ENCODE peak calls at places on chromosomes 3 and 15, in eight cellular contexts. One of them, this sample, is unnamed.

GRCh38 chr15:56913241-56913640 is 5.2 kb upstream of the TCF12 start:
- DNase-seq in stimulated activated CD4-positive, alpha-beta T cell treated with anti-CD3 and anti-CD28 coated beads, TNF-alpha, amount 100 ng/mL, for 1 hour: no peak
- DNase-seq in myocyte: no peak
- DNase-seq in A172: no peak
- DNase-seq in brain microvascular endothelial cell: no peak
- DNase-seq in anterior cingulate cortex: no peak
- DNase-seq in left ventricle myocardium inferior: no peak
- DNase-seq in cardiac fibroblast: peak
- DNase-seq in this sample: no peak

GRCh38 chr3:71438004-71438685 is 145.4 kb downstream of the FOXP1 start:
- DNase-seq in stimulated activated CD4-positive, alpha-beta T cell treated with anti-CD3 and anti-CD28 coated beads, TNF-alpha, amount 100 ng/mL, for 1 hour: no peak
- DNase-seq in myocyte: no peak
- DNase-seq in A172: no peak
- DNase-seq in brain microvascular endothelial cell: no peak
- DNase-seq in anterior cingulate cortex: no peak
- DNase-seq in left ventricle myocardium inferior: no peak
- DNase-seq in cardiac fibroblast: no peak
- DNase-seq in this sample: no peak

GRCh38 chr15:91530951-91531582 is 322.4 kb upstream of the SLCO3A1 start:
- DNase-seq in stimulated activated CD4-positive, alpha-beta T cell treated with anti-CD3 and anti-CD28 coated beads, TNF-alpha, amount 100 ng/mL, for 1 hour: no peak
- DNase-seq in myocyte: no peak
- DNase-seq in A172: no peak
- DNase-seq in brain microvascular endothelial cell: no peak
- DNase-seq in anterior cingulate cortex: no peak
- DNase-seq in left ventricle myocardium inferior: no peak
- DNase-seq in cardiac fibroblast: no peak
- DNase-seq in this sample: no peak

GRCh38 chr3:53036063-53036619 is 9.7 kb downstream of the SFMBT1 start:
- DNase-seq in stimulated activated CD4-positive, alpha-beta T cell treated with anti-CD3 and anti-CD28 coated beads, TNF-alpha, amount 100 ng/mL, for 1 hour: no peak
- DNase-seq in myocyte: no peak
- DNase-seq in A172: no peak
- DNase-seq in brain microvascular endothelial cell: no peak
- DNase-seq in anterior cingulate cortex: no peak
- DNase-seq in left ventricle myocardium inferior: no peak
- DNase-seq in cardiac fibroblast: no peak
- DNase-seq in this sample: no peak

GRCh38 chr3:15356186-15356585 is 23.8 kb upstream of the SH3BP5 start:
- DNase-seq in stimulated activated CD4-positive, alpha-beta T cell treated with anti-CD3 and anti-CD28 coated beads, TNF-alpha, amount 100 ng/mL, for 1 hour: no peak
- DNase-seq in myocyte: peak
- DNase-seq in A172: no peak
- DNase-seq in brain microvascular endothelial cell: peak
- DNase-seq in anterior cingulate cortex: no peak
- DNase-seq in left ventricle myocardium inferior: no peak
- DNase-seq in cardiac fibroblast: no peak
- DNase-seq in this sample: no peak

GRCh38 chr15:90358124-90359033 is 6.3 kb downstream of the ZNF774 start:
- DNase-seq in stimulated activated CD4-positive, alpha-beta T cell treated with anti-CD3 and anti-CD28 coated beads, TNF-alpha, amount 100 ng/mL, for 1 hour: no peak
- DNase-seq in myocyte: no peak
- DNase-seq in A172: peak
- DNase-seq in brain microvascular endothelial cell: peak
- DNase-seq in anterior cingulate cortex: no peak
- DNase-seq in left ventricle myocardium inferior: no peak
- DNase-seq in cardiac fibroblast: peak
- DNase-seq in this sample: no peak

GRCh38 chr3:188153498-188153948 is 434 bp upstream of the LPP start:
- DNase-seq in stimulated activated CD4-positive, alpha-beta T cell treated with anti-CD3 and anti-CD28 coated beads, TNF-alpha, amount 100 ng/mL, for 1 hour: no peak
- DNase-seq in myocyte: peak
- DNase-seq in A172: peak
- DNase-seq in brain microvascular endothelial cell: peak
- DNase-seq in anterior cingulate cortex: no peak
- DNase-seq in left ventricle myocardium inferior: peak
- DNase-seq in cardiac fibroblast: peak
- DNase-seq in this sample: peak

GRCh38 chr15:40146037-40146436 is 14.8 kb upstream of the BUB1B start:
- DNase-seq in stimulated activated CD4-positive, alpha-beta T cell treated with anti-CD3 and anti-CD28 coated beads, TNF-alpha, amount 100 ng/mL, for 1 hour: no peak
- DNase-seq in myocyte: no peak
- DNase-seq in A172: peak
- DNase-seq in brain microvascular endothelial cell: peak
- DNase-seq in anterior cingulate cortex: no peak
- DNase-seq in left ventricle myocardium inferior: no peak
- DNase-seq in cardiac fibroblast: peak
- DNase-seq in this sample: no peak

GRCh38 chr15:45790325-45790943 is 155.6 kb downstream of the SQOR start:
- DNase-seq in stimulated activated CD4-positive, alpha-beta T cell treated with anti-CD3 and anti-CD28 coated beads, TNF-alpha, amount 100 ng/mL, for 1 hour: no peak
- DNase-seq in myocyte: peak
- DNase-seq in A172: peak
- DNase-seq in brain microvascular endothelial cell: peak
- DNase-seq in anterior cingulate cortex: no peak
- DNase-seq in left ventricle myocardium inferior: peak
- DNase-seq in cardiac fibroblast: peak
- DNase-seq in this sample: peak

GRCh38 chr3:105791919-105792786 is 76.7 kb downstream of the CBLB start:
- DNase-seq in stimulated activated CD4-positive, alpha-beta T cell treated with anti-CD3 and anti-CD28 coated beads, TNF-alpha, amount 100 ng/mL, for 1 hour: no peak
- DNase-seq in myocyte: peak
- DNase-seq in A172: peak
- DNase-seq in brain microvascular endothelial cell: peak
- DNase-seq in anterior cingulate cortex: no peak
- DNase-seq in left ventricle myocardium inferior: peak
- DNase-seq in cardiac fibroblast: peak
- DNase-seq in this sample: no peak

GRCh38 chr15:66919421-66919820 is 146.0 kb upstream of the SMAD3 start:
- DNase-seq in stimulated activated CD4-positive, alpha-beta T cell treated with anti-CD3 and anti-CD28 coated beads, TNF-alpha, amount 100 ng/mL, for 1 hour: no peak
- DNase-seq in myocyte: no peak
- DNase-seq in A172: no peak
- DNase-seq in brain microvascular endothelial cell: no peak
- DNase-seq in anterior cingulate cortex: no peak
- DNase-seq in left ventricle myocardium inferior: no peak
- DNase-seq in cardiac fibroblast: no peak
- DNase-seq in this sample: no peak

GRCh38 chr15:70703066-70703465 is 60.3 kb downstream of the UACA start:
- DNase-seq in stimulated activated CD4-positive, alpha-beta T cell treated with anti-CD3 and anti-CD28 coated beads, TNF-alpha, amount 100 ng/mL, for 1 hour: no peak
- DNase-seq in myocyte: no peak
- DNase-seq in A172: no peak
- DNase-seq in brain microvascular endothelial cell: no peak
- DNase-seq in anterior cingulate cortex: no peak
- DNase-seq in left ventricle myocardium inferior: no peak
- DNase-seq in cardiac fibroblast: no peak
- DNase-seq in this sample: no peak

GRCh38 chr3:127688416-127689265 is 15.9 kb downstream of the ABTB1 start:
- DNase-seq in stimulated activated CD4-positive, alpha-beta T cell treated with anti-CD3 and anti-CD28 coated beads, TNF-alpha, amount 100 ng/mL, for 1 hour: no peak
- DNase-seq in myocyte: peak
- DNase-seq in A172: peak
- DNase-seq in brain microvascular endothelial cell: peak
- DNase-seq in anterior cingulate cortex: no peak
- DNase-seq in left ventricle myocardium inferior: peak
- DNase-seq in cardiac fibroblast: peak
- DNase-seq in this sample: peak

GRCh38 chr15:52078876-52079700 is 33.5 kb downstream of the BCL2L10 start:
- DNase-seq in stimulated activated CD4-positive, alpha-beta T cell treated with anti-CD3 and anti-CD28 coated beads, TNF-alpha, amount 100 ng/mL, for 1 hour: peak
- DNase-seq in myocyte: peak
- DNase-seq in A172: peak
- DNase-seq in brain microvascular endothelial cell: peak
- DNase-seq in anterior cingulate cortex: peak
- DNase-seq in left ventricle myocardium inferior: peak
- DNase-seq in cardiac fibroblast: peak
- DNase-seq in this sample: peak

GRCh38 chr15:95684693-95685115 is 645.8 kb upstream of the NR2F2 start:
- DNase-seq in stimulated activated CD4-positive, alpha-beta T cell treated with anti-CD3 and anti-CD28 coated beads, TNF-alpha, amount 100 ng/mL, for 1 hour: no peak
- DNase-seq in myocyte: peak
- DNase-seq in A172: peak
- DNase-seq in brain microvascular endothelial cell: peak
- DNase-seq in anterior cingulate cortex: no peak
- DNase-seq in left ventricle myocardium inferior: no peak
- DNase-seq in cardiac fibroblast: peak
- DNase-seq in this sample: no peak

GRCh38 chr3:54146383-54147239 is 24.3 kb downstream of the CACNA2D3 start:
- DNase-seq in stimulated activated CD4-positive, alpha-beta T cell treated with anti-CD3 and anti-CD28 coated beads, TNF-alpha, amount 100 ng/mL, for 1 hour: no peak
- DNase-seq in myocyte: no peak
- DNase-seq in A172: peak
- DNase-seq in brain microvascular endothelial cell: peak
- DNase-seq in anterior cingulate cortex: peak
- DNase-seq in left ventricle myocardium inferior: peak
- DNase-seq in cardiac fibroblast: peak
- DNase-seq in this sample: peak

GRCh38 chr3:99669879-99670555 is 31.6 kb downstream of the COL8A1 start:
- DNase-seq in stimulated activated CD4-positive, alpha-beta T cell treated with anti-CD3 and anti-CD28 coated beads, TNF-alpha, amount 100 ng/mL, for 1 hour: no peak
- DNase-seq in myocyte: no peak
- DNase-seq in A172: no peak
- DNase-seq in brain microvascular endothelial cell: no peak
- DNase-seq in anterior cingulate cortex: no peak
- DNase-seq in left ventricle myocardium inferior: no peak
- DNase-seq in cardiac fibroblast: no peak
- DNase-seq in this sample: no peak

GRCh38 chr3:174206607-174207192 is 652.4 kb upstream of the NAALADL2 start:
- DNase-seq in stimulated activated CD4-positive, alpha-beta T cell treated with anti-CD3 and anti-CD28 coated beads, TNF-alpha, amount 100 ng/mL, for 1 hour: no peak
- DNase-seq in myocyte: peak
- DNase-seq in A172: no peak
- DNase-seq in brain microvascular endothelial cell: no peak
- DNase-seq in anterior cingulate cortex: no peak
- DNase-seq in left ventricle myocardium inferior: no peak
- DNase-seq in cardiac fibroblast: peak
- DNase-seq in this sample: no peak

GRCh38 chr3:160450846-160451245 is 1.3 kb upstream of the TRIM59 start:
- DNase-seq in stimulated activated CD4-positive, alpha-beta T cell treated with anti-CD3 and anti-CD28 coated beads, TNF-alpha, amount 100 ng/mL, for 1 hour: no peak
- DNase-seq in myocyte: peak
- DNase-seq in A172: peak
- DNase-seq in brain microvascular endothelial cell: peak
- DNase-seq in anterior cingulate cortex: no peak
- DNase-seq in left ventricle myocardium inferior: no peak
- DNase-seq in cardiac fibroblast: peak
- DNase-seq in this sample: no peak

GRCh38 chr3:162285252-162285651 is 788.6 kb downstream of the OTOL1 start:
- DNase-seq in stimulated activated CD4-positive, alpha-beta T cell treated with anti-CD3 and anti-CD28 coated beads, TNF-alpha, amount 100 ng/mL, for 1 hour: no peak
- DNase-seq in myocyte: no peak
- DNase-seq in A172: no peak
- DNase-seq in brain microvascular endothelial cell: no peak
- DNase-seq in anterior cingulate cortex: no peak
- DNase-seq in left ventricle myocardium inferior: peak
- DNase-seq in cardiac fibroblast: no peak
- DNase-seq in this sample: no peak

GRCh38 chr3:149554826-149555225 is 80.3 kb downstream of the TM4SF4 start:
- DNase-seq in stimulated activated CD4-positive, alpha-beta T cell treated with anti-CD3 and anti-CD28 coated beads, TNF-alpha, amount 100 ng/mL, for 1 hour: no peak
- DNase-seq in myocyte: no peak
- DNase-seq in A172: peak
- DNase-seq in brain microvascular endothelial cell: no peak
- DNase-seq in anterior cingulate cortex: no peak
- DNase-seq in left ventricle myocardium inferior: no peak
- DNase-seq in cardiac fibroblast: peak
- DNase-seq in this sample: no peak

GRCh38 chr3:129280183-129280582 is 1.5 kb downstream of the HMCES start:
- DNase-seq in stimulated activated CD4-positive, alpha-beta T cell treated with anti-CD3 and anti-CD28 coated beads, TNF-alpha, amount 100 ng/mL, for 1 hour: no peak
- DNase-seq in myocyte: no peak
- DNase-seq in A172: no peak
- DNase-seq in brain microvascular endothelial cell: no peak
- DNase-seq in anterior cingulate cortex: no peak
- DNase-seq in left ventricle myocardium inferior: no peak
- DNase-seq in cardiac fibroblast: no peak
- DNase-seq in this sample: no peak

GRCh38 chr3:159765025-159765859 is 223.4 kb upstream of the IL12A start:
- DNase-seq in stimulated activated CD4-positive, alpha-beta T cell treated with anti-CD3 and anti-CD28 coated beads, TNF-alpha, amount 100 ng/mL, for 1 hour: no peak
- DNase-seq in myocyte: peak
- DNase-seq in A172: peak
- DNase-seq in brain microvascular endothelial cell: peak
- DNase-seq in anterior cingulate cortex: peak
- DNase-seq in left ventricle myocardium inferior: peak
- DNase-seq in cardiac fibroblast: peak
- DNase-seq in this sample: peak

GRCh38 chr15:20645956-20646355 is 104.4 kb upstream of the GOLGA6L6 start:
- DNase-seq in stimulated activated CD4-positive, alpha-beta T cell treated with anti-CD3 and anti-CD28 coated beads, TNF-alpha, amount 100 ng/mL, for 1 hour: no peak
- DNase-seq in myocyte: no peak
- DNase-seq in A172: no peak
- DNase-seq in brain microvascular endothelial cell: no peak
- DNase-seq in anterior cingulate cortex: no peak
- DNase-seq in left ventricle myocardium inferior: peak
- DNase-seq in cardiac fibroblast: no peak
- DNase-seq in this sample: no peak

GRCh38 chr3:187719628-187720336 is 17.4 kb upstream of the RTP2 start:
- DNase-seq in stimulated activated CD4-positive, alpha-beta T cell treated with anti-CD3 and anti-CD28 coated beads, TNF-alpha, amount 100 ng/mL, for 1 hour: no peak
- DNase-seq in myocyte: peak
- DNase-seq in A172: no peak
- DNase-seq in brain microvascular endothelial cell: no peak
- DNase-seq in anterior cingulate cortex: peak
- DNase-seq in left ventricle myocardium inferior: no peak
- DNase-seq in cardiac fibroblast: no peak
- DNase-seq in this sample: no peak

GRCh38 chr3:188947401-188947982 is 224.3 kb upstream of the TPRG1 start:
- DNase-seq in stimulated activated CD4-positive, alpha-beta T cell treated with anti-CD3 and anti-CD28 coated beads, TNF-alpha, amount 100 ng/mL, for 1 hour: no peak
- DNase-seq in myocyte: peak
- DNase-seq in A172: peak
- DNase-seq in brain microvascular endothelial cell: peak
- DNase-seq in anterior cingulate cortex: peak
- DNase-seq in left ventricle myocardium inferior: peak
- DNase-seq in cardiac fibroblast: peak
- DNase-seq in this sample: peak

GRCh38 chr3:143247007-143247563 is 127.5 kb downstream of the CHST2 start:
- DNase-seq in stimulated activated CD4-positive, alpha-beta T cell treated with anti-CD3 and anti-CD28 coated beads, TNF-alpha, amount 100 ng/mL, for 1 hour: no peak
- DNase-seq in myocyte: no peak
- DNase-seq in A172: no peak
- DNase-seq in brain microvascular endothelial cell: no peak
- DNase-seq in anterior cingulate cortex: no peak
- DNase-seq in left ventricle myocardium inferior: no peak
- DNase-seq in cardiac fibroblast: no peak
- DNase-seq in this sample: no peak

GRCh38 chr15:88344786-88345185 is 88.2 kb upstream of the NTRK3 start:
- DNase-seq in stimulated activated CD4-positive, alpha-beta T cell treated with anti-CD3 and anti-CD28 coated beads, TNF-alpha, amount 100 ng/mL, for 1 hour: no peak
- DNase-seq in myocyte: no peak
- DNase-seq in A172: no peak
- DNase-seq in brain microvascular endothelial cell: no peak
- DNase-seq in anterior cingulate cortex: no peak
- DNase-seq in left ventricle myocardium inferior: no peak
- DNase-seq in cardiac fibroblast: no peak
- DNase-seq in this sample: no peak

GRCh38 chr3:141900343-141900742 is 23.9 kb downstream of the ATP1B3 start:
- DNase-seq in stimulated activated CD4-positive, alpha-beta T cell treated with anti-CD3 and anti-CD28 coated beads, TNF-alpha, amount 100 ng/mL, for 1 hour: no peak
- DNase-seq in myocyte: no peak
- DNase-seq in A172: no peak
- DNase-seq in brain microvascular endothelial cell: no peak
- DNase-seq in anterior cingulate cortex: no peak
- DNase-seq in left ventricle myocardium inferior: no peak
- DNase-seq in cardiac fibroblast: no peak
- DNase-seq in this sample: no peak

GRCh38 chr3:188594137-188594536 is 440.2 kb downstream of the LPP start:
- DNase-seq in stimulated activated CD4-positive, alpha-beta T cell treated with anti-CD3 and anti-CD28 coated beads, TNF-alpha, amount 100 ng/mL, for 1 hour: no peak
- DNase-seq in myocyte: peak
- DNase-seq in A172: peak
- DNase-seq in brain microvascular endothelial cell: peak
- DNase-seq in anterior cingulate cortex: no peak
- DNase-seq in left ventricle myocardium inferior: no peak
- DNase-seq in cardiac fibroblast: peak
- DNase-seq in this sample: no peak

GRCh38 chr15:86199467-86200145 is 119.9 kb downstream of the AGBL1 start:
- DNase-seq in stimulated activated CD4-positive, alpha-beta T cell treated with anti-CD3 and anti-CD28 coated beads, TNF-alpha, amount 100 ng/mL, for 1 hour: no peak
- DNase-seq in myocyte: peak
- DNase-seq in A172: no peak
- DNase-seq in brain microvascular endothelial cell: no peak
- DNase-seq in anterior cingulate cortex: no peak
- DNase-seq in left ventricle myocardium inferior: no peak
- DNase-seq in cardiac fibroblast: no peak
- DNase-seq in this sample: no peak

GRCh38 chr3:112092439-112093179 is 6.4 kb downstream of the C3orf52 start:
- DNase-seq in stimulated activated CD4-positive, alpha-beta T cell treated with anti-CD3 and anti-CD28 coated beads, TNF-alpha, amount 100 ng/mL, for 1 hour: no peak
- DNase-seq in myocyte: peak
- DNase-seq in A172: no peak
- DNase-seq in brain microvascular endothelial cell: peak
- DNase-seq in anterior cingulate cortex: no peak
- DNase-seq in left ventricle myocardium inferior: no peak
- DNase-seq in cardiac fibroblast: peak
- DNase-seq in this sample: no peak

GRCh38 chr3:40035177-40035576 is 225.8 kb downstream of the MYRIP start:
- DNase-seq in stimulated activated CD4-positive, alpha-beta T cell treated with anti-CD3 and anti-CD28 coated beads, TNF-alpha, amount 100 ng/mL, for 1 hour: no peak
- DNase-seq in myocyte: no peak
- DNase-seq in A172: no peak
- DNase-seq in brain microvascular endothelial cell: no peak
- DNase-seq in anterior cingulate cortex: no peak
- DNase-seq in left ventricle myocardium inferior: no peak
- DNase-seq in cardiac fibroblast: no peak
- DNase-seq in this sample: no peak

GRCh38 chr3:56593455-56594158 is 36.6 kb downstream of the CCDC66 start:
- DNase-seq in stimulated activated CD4-positive, alpha-beta T cell treated with anti-CD3 and anti-CD28 coated beads, TNF-alpha, amount 100 ng/mL, for 1 hour: peak
- DNase-seq in myocyte: no peak
- DNase-seq in A172: no peak
- DNase-seq in brain microvascular endothelial cell: no peak
- DNase-seq in anterior cingulate cortex: no peak
- DNase-seq in left ventricle myocardium inferior: no peak
- DNase-seq in cardiac fibroblast: no peak
- DNase-seq in this sample: no peak

This sample was measured in WERI-Rb-1.